ENCODE peak calls at places on chromosomes 2 and 18, in nine cellular contexts. R is SJSA1; T is ovary; X is caudate nucleus; G is spleen; W is small intestine; A is cardiac muscle cell; Y is effector memory CD4-positive, alpha-beta T cell; D is HL-60. U is an unnamed sample.
A peak's percentile ranks its signal among the peaks of the same experiment; 100 is the strongest.

GRCh38 chr2:189579585-189579984 is 1.0 kb downstream of the SLC40A1 start:
- DNase-seq in Y (no peak), W (peak; percentile 77), T (no peak), X (no peak), G (no peak), D (peak; percentile 81), A (peak; percentile 66), R (no peak), U (no peak)

GRCh38 chr2:164657129-164657528 is 35.8 kb upstream of the GRB14 start:
- DNase-seq in D (no peak), R (no peak), X (no peak), A (peak; percentile 62), W (no peak), T (no peak), Y (no peak), G (no peak), U (peak; percentile 34)

GRCh38 chr18:25349926-25350560 is 1.9 kb downstream of the ZNF521 start:
- DNase-seq in Y (no peak), D (no peak), G (peak; percentile 75), R (no peak), W (no peak), A (peak; percentile 20), T (peak; percentile 76), X (no peak), U (no peak)

GRCh38 chr2:214005337-214005736 is 405.5 kb upstream of the VWC2L start:
- DNase-seq in T (no peak), R (no peak), D (no peak), X (no peak), Y (no peak), A (peak; percentile 53), W (no peak), G (no peak), U (no peak)

GRCh38 chr18:10040287-10041011 is 126.6 kb downstream of the VAPA start:
- DNase-seq in G (no peak), R (no peak), Y (no peak), W (peak; percentile 20), A (peak; percentile 89), D (no peak), X (no peak), T (no peak), U (no peak)

GRCh38 chr2:236177604-236177966 is 9.4 kb upstream of the GBX2 start:
- DNase-seq in A (peak; percentile 51), R (no peak), X (no peak), Y (no peak), G (no peak), W (peak; percentile 19), D (no peak), T (peak; percentile 64), U (no peak)

GRCh38 chr18:55261253-55261652 is 302.0 kb upstream of the CCDC68 start:
- DNase-seq in T (no peak), Y (no peak), G (no peak), A (no peak), X (no peak), D (no peak), W (no peak), R (no peak), U (no peak)

GRCh38 chr2:145654156-145654555 is 1134.2 kb upstream of the ZEB2 start:
- DNase-seq in A (no peak), R (no peak), X (no peak), Y (no peak), G (no peak), W (no peak), T (no peak), D (no peak), U (no peak)

GRCh38 chr2:52083214-52083613 is 1051.3 kb upstream of the NRXN1 start:
- DNase-seq in A (no peak), W (no peak), G (no peak), X (no peak), R (no peak), T (no peak), Y (no peak), D (no peak), U (no peak)

GRCh38 chr2:167504061-167504460 is 615.8 kb downstream of the XIRP2 start:
- DNase-seq in T (no peak), X (no peak), G (no peak), A (no peak), D (no peak), Y (no peak), W (no peak), R (no peak), U (no peak)

GRCh38 chr2:199556886-199557285 is 99.1 kb upstream of the SATB2 start:
- DNase-seq in W (no peak), Y (no peak), G (no peak), X (no peak), D (no peak), A (no peak), T (no peak), R (no peak), U (no peak)

GRCh38 chr2:207448006-207448405 is 81.8 kb upstream of the CREB1 start:
- DNase-seq in G (no peak), T (no peak), A (no peak), X (no peak), W (no peak), D (no peak), Y (no peak), R (no peak), U (no peak)

GRCh38 chr2:55616509-55617159 is 788 bp downstream of the PPP4R3B start:
- DNase-seq in A (peak; percentile 71), X (no peak), G (no peak), T (no peak), W (peak; percentile 62), R (peak; percentile 65), Y (peak; percentile 33), D (peak; percentile 38), U (peak; percentile 45)

GRCh38 chr2:60453301-60453700 is 100.2 kb downstream of the BCL11A start:
- DNase-seq in X (no peak), A (no peak), T (no peak), Y (no peak), W (no peak), R (no peak), G (peak; percentile 74), D (no peak), U (no peak)

GRCh38 chr2:81894451-81894990 is 1590.0 kb upstream of the LRRTM1 start:
- DNase-seq in D (no peak), W (no peak), Y (no peak), G (no peak), R (no peak), X (no peak), A (peak; percentile 15), T (no peak), U (peak; percentile 5)

GRCh38 chr18:24983566-24983965 is 368.4 kb downstream of the ZNF521 start:
- DNase-seq in D (no peak), X (no peak), A (no peak), W (no peak), Y (no peak), T (no peak), G (no peak), R (no peak), U (no peak)

GRCh38 chr2:26687785-26688184 is 4.7 kb upstream of the KCNK3 start:
- DNase-seq in W (no peak), A (no peak), D (no peak), X (no peak), G (peak; percentile 49), R (no peak), T (peak; percentile 8), Y (no peak), U (no peak)
- H3K27ac ChIP-seq in W (no peak overlapping the region), A (no peak overlapping the region), D (no peak overlapping the region), X (no peak overlapping the region), G (no peak overlapping the region), R (no peak overlapping the region), T (no peak overlapping the region), Y (no peak overlapping the region), U (no peak overlapping the region)

GRCh38 chr18:59802031-59802430 is 97.8 kb upstream of the PMAIP1 start:
- DNase-seq in W (no peak), R (peak; percentile 60), D (no peak), G (no peak), A (no peak), X (no peak), T (no peak), Y (no peak), U (no peak)
- H3K27ac ChIP-seq in W (no peak overlapping the region), R (peak overlapping the region; percentile 22), D (no peak overlapping the region), G (no peak overlapping the region), A (no peak overlapping the region), X (no peak overlapping the region), T (no peak overlapping the region), Y (no peak overlapping the region), U (no peak overlapping the region)

GRCh38 chr2:238242731-238243495 is 3.1 kb upstream of the HES6 start:
- DNase-seq in W (peak; percentile 72), R (no peak), X (no peak), G (peak; percentile 72), T (peak; percentile 35), A (peak; percentile 54), Y (no peak), D (no peak), U (no peak)
- H3K27ac ChIP-seq in W (peak overlapping the region; percentile 22), R (no peak overlapping the region), X (peak overlapping the region; percentile 18), G (peak overlapping the region; percentile 61), T (no peak overlapping the region), A (no peak overlapping the region), Y (no peak overlapping the region), D (no peak overlapping the region), U (no peak overlapping the region)

GRCh38 chr18:70337139-70337972 is 48.5 kb downstream of the SOCS6 start:
- DNase-seq in W (peak; percentile 80), A (peak; percentile 76), X (no peak), D (no peak), R (peak; percentile 79), T (no peak), Y (no peak), G (no peak), U (peak; percentile 89)

GRCh38 chr18:70334728-70335329 is 46.0 kb downstream of the SOCS6 start:
- DNase-seq in R (no peak), Y (no peak), A (no peak), T (no peak), G (no peak), X (no peak), W (no peak), D (no peak), U (peak; percentile 16)

GRCh38 chr18:70334264-70334663 is 45.4 kb downstream of the SOCS6 start:
- DNase-seq in W (no peak), G (no peak), Y (no peak), X (no peak), R (no peak), A (no peak), T (no peak), D (no peak), U (no peak)

GRCh38 chr18:70333757-70334156 is 44.9 kb downstream of the SOCS6 start:
- DNase-seq in D (no peak), A (peak; percentile 91), T (no peak), X (no peak), G (no peak), W (no peak), Y (no peak), R (peak; percentile 69), U (peak; percentile 64)

DNA sequence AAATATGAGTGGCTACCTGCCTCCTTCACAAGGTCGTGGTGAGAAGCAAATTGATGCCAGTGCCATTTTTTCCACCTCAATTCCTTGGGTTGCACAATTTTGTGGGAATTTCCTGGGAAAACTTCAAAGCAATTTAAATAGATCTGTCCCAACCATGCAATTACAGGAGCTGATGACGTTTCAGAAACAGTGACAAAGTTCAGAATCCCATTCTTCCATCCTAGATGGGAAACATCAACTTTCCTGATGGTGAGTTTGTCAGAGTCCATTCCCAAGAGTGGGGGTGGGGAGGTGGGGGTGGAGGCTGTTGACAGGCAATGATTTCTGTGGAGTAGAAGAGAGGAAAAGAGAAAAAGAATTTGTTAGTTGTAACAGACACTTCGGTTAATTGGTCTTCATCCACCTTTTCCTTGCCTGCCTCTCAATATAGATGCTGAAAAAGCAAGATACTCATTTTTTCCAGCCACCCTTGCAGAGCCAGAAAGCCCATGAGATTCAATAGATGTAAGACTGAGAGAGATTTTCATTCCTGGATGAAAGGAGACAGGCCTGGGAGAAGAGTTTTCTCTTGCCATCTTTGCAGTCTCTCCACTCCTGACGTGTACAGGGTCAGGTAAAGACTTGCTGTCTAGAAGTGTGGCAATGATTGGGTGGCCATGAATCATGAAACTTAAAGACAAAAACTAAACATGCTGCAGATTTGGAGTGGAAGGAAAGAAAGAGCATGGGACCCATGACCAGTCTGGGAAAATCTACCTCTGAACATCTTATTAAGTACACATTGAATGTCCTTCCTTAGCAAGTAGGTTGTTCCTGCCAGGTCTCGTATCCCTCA is 47.3 kb downstream of the SOCS6 start:
- DNase-seq in T (no peak), D (no peak), A (no peak), Y (no peak), R (no peak), G (no peak), X (no peak), W (no peak), U (peak; percentile 17)
- H3K27ac ChIP-seq in T (no peak overlapping the region), D (no peak overlapping the region), A (no peak overlapping the region), Y (no peak overlapping the region), R (peak overlapping the region; percentile 47), G (no peak overlapping the region), X (no peak overlapping the region), W (no peak overlapping the region), U (no peak overlapping the region)